ENCODE peak calls at places on chromosome 1, in six cellular contexts. V is KBM-7, N is A172, U is dermis microvascular lymphatic vessel endothelial cell, G is PC-9, C is AG09319. S is an unnamed sample.

GRCh38 chr1:155005076-155005971 is 2.7 kb downstream of the ZBTB7B start:
- DNase-seq in V (no peak), N (peak), U (no peak), G (no peak), C (no peak), S (peak)

GRCh38 chr1:174726167-174726879 is 273.4 kb upstream of the CACYBP start:
- DNase-seq in V (peak), N (peak), U (peak), G (no peak), C (no peak), S (no peak)

GRCh38 chr1:20964540-20965484 is 177.7 kb upstream of the HP1BP3 start:
- DNase-seq in V (peak), N (peak), U (peak), G (peak), C (no peak), S (no peak)

GRCh38 chr1:156421062-156421938 is 52.3 kb downstream of the RHBG start:
- DNase-seq in V (peak), N (peak), U (peak), G (peak), C (no peak), S (peak)

GRCh38 chr1:236522937-236523703 is 662 bp upstream of the LGALS8 start:
- DNase-seq in V (no peak), N (no peak), U (no peak), G (no peak), C (no peak), S (peak)

GRCh38 chr1:209493584-209493983 is 89.9 kb upstream of the CAMK1G start:
- DNase-seq in V (no peak), N (peak), U (no peak), G (no peak), C (no peak), S (no peak)

GRCh38 chr1:96808186-96808585 is 86.6 kb downstream of the PTBP2 start:
- DNase-seq in V (peak), N (no peak), U (no peak), G (no peak), C (no peak), S (no peak)

GRCh38 chr1:18541046-18541795 is 60.5 kb downstream of the KLHDC7A start:
- DNase-seq in V (no peak), N (no peak), U (no peak), G (no peak), C (no peak), S (no peak)

S was measured in ovary.